ENCODE peak calls at places on chromosomes 5 and 9, in eight cellular contexts. One of them, this sample, is unnamed.

GRCh38 chr5:115392611-115393010 is 96.2 kb upstream of the CCDC112 start:
- DNase-seq in SJSA1: no peak
- DNase-seq in Peyer's patch: no peak
- DNase-seq in PC-9: no peak
- DNase-seq in coronary artery: no peak
- DNase-seq in ovary: no peak
- DNase-seq in CD4-positive, CD25-positive, alpha-beta regulatory T cell: no peak
- DNase-seq in body of pancreas: no peak
- DNase-seq in this sample: no peak

GRCh38 chr5:152884006-152884405 is 478.9 kb upstream of the NMUR2 start:
- DNase-seq in SJSA1: no peak
- DNase-seq in Peyer's patch: no peak
- DNase-seq in PC-9: no peak
- DNase-seq in coronary artery: no peak
- DNase-seq in ovary: no peak
- DNase-seq in CD4-positive, CD25-positive, alpha-beta regulatory T cell: no peak
- DNase-seq in body of pancreas: no peak
- DNase-seq in this sample: no peak

GRCh38 chr9:16138561-16138960 is 585.7 kb downstream of the CCDC171 start:
- DNase-seq in SJSA1: no peak
- DNase-seq in Peyer's patch: no peak
- DNase-seq in PC-9: no peak
- DNase-seq in coronary artery: no peak
- DNase-seq in ovary: no peak
- DNase-seq in CD4-positive, CD25-positive, alpha-beta regulatory T cell: no peak
- DNase-seq in body of pancreas: no peak
- DNase-seq in this sample: no peak

GRCh38 chr5:39518516-39518915 is 93.7 kb upstream of the DAB2 start:
- DNase-seq in SJSA1: peak; percentile 83
- DNase-seq in Peyer's patch: no peak
- DNase-seq in PC-9: no peak
- DNase-seq in coronary artery: no peak
- DNase-seq in ovary: no peak
- DNase-seq in CD4-positive, CD25-positive, alpha-beta regulatory T cell: no peak
- DNase-seq in body of pancreas: no peak
- DNase-seq in this sample: peak; percentile 73

GRCh38 chr5:157384971-157385709 is 74.9 kb upstream of the NIPAL4 start:
- DNase-seq in SJSA1: peak; percentile 99
- DNase-seq in Peyer's patch: no peak
- DNase-seq in PC-9: peak; percentile 75
- DNase-seq in coronary artery: no peak
- DNase-seq in ovary: no peak
- DNase-seq in CD4-positive, CD25-positive, alpha-beta regulatory T cell: no peak
- DNase-seq in body of pancreas: no peak
- DNase-seq in this sample: peak; percentile 97

GRCh38 chr5:104016650-104017049 is 454.1 kb upstream of the NUDT12 start:
- DNase-seq in SJSA1: no peak
- DNase-seq in Peyer's patch: no peak
- DNase-seq in PC-9: no peak
- DNase-seq in coronary artery: no peak
- DNase-seq in ovary: no peak
- DNase-seq in CD4-positive, CD25-positive, alpha-beta regulatory T cell: no peak
- DNase-seq in body of pancreas: no peak
- DNase-seq in this sample: peak; percentile 26

GRCh38 chr5:159838551-159839222 is 77.6 kb upstream of the ADRA1B start:
- DNase-seq in SJSA1: no peak
- DNase-seq in Peyer's patch: no peak
- DNase-seq in PC-9: no peak
- DNase-seq in coronary artery: no peak
- DNase-seq in ovary: no peak
- DNase-seq in CD4-positive, CD25-positive, alpha-beta regulatory T cell: no peak
- DNase-seq in body of pancreas: no peak
- DNase-seq in this sample: no peak

GRCh38 chr9:134065720-134066419 is 2.0 kb downstream of the BRD3 start:
- DNase-seq in SJSA1: peak; percentile 58
- DNase-seq in Peyer's patch: peak; percentile 66
- DNase-seq in PC-9: peak; percentile 56
- DNase-seq in coronary artery: no peak
- DNase-seq in ovary: peak; percentile 39
- DNase-seq in CD4-positive, CD25-positive, alpha-beta regulatory T cell: peak; percentile 88
- DNase-seq in body of pancreas: peak; percentile 30
- DNase-seq in this sample: peak; percentile 20

GRCh38 chr5:143177263-143177994 is 226.1 kb downstream of the NR3C1 start:
- DNase-seq in SJSA1: peak; percentile 84
- DNase-seq in Peyer's patch: no peak
- DNase-seq in PC-9: peak; percentile 72
- DNase-seq in coronary artery: peak; percentile 78
- DNase-seq in ovary: no peak
- DNase-seq in CD4-positive, CD25-positive, alpha-beta regulatory T cell: no peak
- DNase-seq in body of pancreas: no peak
- DNase-seq in this sample: peak; percentile 98

GRCh38 chr9:27212621-27213020 is 84.3 kb downstream of the EQTN start:
- DNase-seq in SJSA1: no peak
- DNase-seq in Peyer's patch: no peak
- DNase-seq in PC-9: no peak
- DNase-seq in coronary artery: no peak
- DNase-seq in ovary: no peak
- DNase-seq in CD4-positive, CD25-positive, alpha-beta regulatory T cell: no peak
- DNase-seq in body of pancreas: no peak
- DNase-seq in this sample: no peak

GRCh38 chr9:136488247-136489214 is 5.7 kb upstream of the SEC16A start:
- DNase-seq in SJSA1: peak; percentile 46
- DNase-seq in Peyer's patch: peak; percentile 87
- DNase-seq in PC-9: peak; percentile 87
- DNase-seq in coronary artery: no peak
- DNase-seq in ovary: peak; percentile 81
- DNase-seq in CD4-positive, CD25-positive, alpha-beta regulatory T cell: peak; percentile 68
- DNase-seq in body of pancreas: peak; percentile 88
- DNase-seq in this sample: no peak

GRCh38 chr5:76820491-76820890 is 1.7 kb downstream of the F2RL1 start:
- DNase-seq in SJSA1: no peak
- DNase-seq in Peyer's patch: no peak
- DNase-seq in PC-9: no peak
- DNase-seq in coronary artery: no peak
- DNase-seq in ovary: no peak
- DNase-seq in CD4-positive, CD25-positive, alpha-beta regulatory T cell: no peak
- DNase-seq in body of pancreas: no peak
- DNase-seq in this sample: no peak

GRCh38 chr5:76816110-76816831 is 2.6 kb upstream of the F2RL1 start:
- DNase-seq in SJSA1: no peak
- DNase-seq in Peyer's patch: no peak
- DNase-seq in PC-9: no peak
- DNase-seq in coronary artery: no peak
- DNase-seq in ovary: no peak
- DNase-seq in CD4-positive, CD25-positive, alpha-beta regulatory T cell: no peak
- DNase-seq in body of pancreas: no peak
- DNase-seq in this sample: no peak

GRCh38 chr5:76819851-76820280 is 1.0 kb downstream of the F2RL1 start:
- DNase-seq in SJSA1: no peak
- DNase-seq in Peyer's patch: peak; percentile 66
- DNase-seq in PC-9: no peak
- DNase-seq in coronary artery: no peak
- DNase-seq in ovary: no peak
- DNase-seq in CD4-positive, CD25-positive, alpha-beta regulatory T cell: no peak
- DNase-seq in body of pancreas: peak; percentile 49
- DNase-seq in this sample: no peak

GRCh38 chr5:76813982-76814562 is 4.8 kb upstream of the F2RL1 start:
- DNase-seq in SJSA1: peak; percentile 68
- DNase-seq in Peyer's patch: no peak
- DNase-seq in PC-9: peak; percentile 45
- DNase-seq in coronary artery: no peak
- DNase-seq in ovary: no peak
- DNase-seq in CD4-positive, CD25-positive, alpha-beta regulatory T cell: no peak
- DNase-seq in body of pancreas: no peak
- DNase-seq in this sample: peak; percentile 73

GRCh38 chr5:76818844-76819831 is at the start of gene F2RL1:
- DNase-seq in SJSA1: peak; percentile 49
- DNase-seq in Peyer's patch: peak; percentile 96
- DNase-seq in PC-9: peak; percentile 94
- DNase-seq in coronary artery: no peak
- DNase-seq in ovary: peak; percentile 43
- DNase-seq in CD4-positive, CD25-positive, alpha-beta regulatory T cell: peak; percentile 40
- DNase-seq in body of pancreas: peak; percentile 92
- DNase-seq in this sample: no peak
- H3K4me3 ChIP-seq in SJSA1: peak within 1 kb of the TSS; percentile 51
- H3K4me3 ChIP-seq in Peyer's patch: peak within 1 kb of the TSS; percentile 69
- H3K4me3 ChIP-seq in PC-9: peak within 1 kb of the TSS; percentile 95
- H3K4me3 ChIP-seq in coronary artery: peak within 1 kb of the TSS; percentile 71
- H3K4me3 ChIP-seq in ovary: peak within 1 kb of the TSS; percentile 36
- H3K4me3 ChIP-seq in CD4-positive, CD25-positive, alpha-beta regulatory T cell: peak within 1 kb of the TSS; percentile 81
- H3K4me3 ChIP-seq in body of pancreas: peak within 1 kb of the TSS; percentile 88
- H3K4me3 ChIP-seq in this sample: peak within 1 kb of the TSS; percentile 56

GRCh38 chr5:176888016-176888864 is 10.9 kb downstream of the HK3 start:
- DNase-seq in SJSA1: no peak
- DNase-seq in Peyer's patch: peak; percentile 24
- DNase-seq in PC-9: no peak
- DNase-seq in coronary artery: peak; percentile 56
- DNase-seq in ovary: no peak
- DNase-seq in CD4-positive, CD25-positive, alpha-beta regulatory T cell: no peak
- DNase-seq in body of pancreas: no peak
- DNase-seq in this sample: no peak

GRCh38 chr5:176890455-176891330 is 8.5 kb downstream of the HK3 start:
- DNase-seq in SJSA1: no peak
- DNase-seq in Peyer's patch: peak; percentile 41
- DNase-seq in PC-9: no peak
- DNase-seq in coronary artery: peak; percentile 62
- DNase-seq in ovary: no peak
- DNase-seq in CD4-positive, CD25-positive, alpha-beta regulatory T cell: no peak
- DNase-seq in body of pancreas: no peak
- DNase-seq in this sample: no peak

GRCh38 chr5:176888865-176889165 is 10.3 kb downstream of the HK3 start:
- DNase-seq in SJSA1: no peak
- DNase-seq in Peyer's patch: no peak
- DNase-seq in PC-9: no peak
- DNase-seq in coronary artery: peak; percentile 43
- DNase-seq in ovary: no peak
- DNase-seq in CD4-positive, CD25-positive, alpha-beta regulatory T cell: no peak
- DNase-seq in body of pancreas: no peak
- DNase-seq in this sample: no peak

GRCh38 chr5:176891331-176891958 is 7.7 kb downstream of the HK3 start:
- DNase-seq in SJSA1: no peak
- DNase-seq in Peyer's patch: peak; percentile 26
- DNase-seq in PC-9: no peak
- DNase-seq in coronary artery: peak; percentile 54
- DNase-seq in ovary: no peak
- DNase-seq in CD4-positive, CD25-positive, alpha-beta regulatory T cell: no peak
- DNase-seq in body of pancreas: no peak
- DNase-seq in this sample: no peak

GRCh38 chr5:176889321-176890280 is 9.5 kb downstream of the HK3 start:
- DNase-seq in SJSA1: no peak
- DNase-seq in Peyer's patch: peak; percentile 22
- DNase-seq in PC-9: no peak
- DNase-seq in coronary artery: peak; percentile 46
- DNase-seq in ovary: no peak
- DNase-seq in CD4-positive, CD25-positive, alpha-beta regulatory T cell: no peak
- DNase-seq in body of pancreas: no peak
- DNase-seq in this sample: no peak
- H3K4me3 ChIP-seq in SJSA1: no peak overlapping the region
- H3K4me3 ChIP-seq in Peyer's patch: no peak overlapping the region
- H3K4me3 ChIP-seq in PC-9: no peak overlapping the region
- H3K4me3 ChIP-seq in coronary artery: no peak overlapping the region
- H3K4me3 ChIP-seq in ovary: no peak overlapping the region
- H3K4me3 ChIP-seq in CD4-positive, CD25-positive, alpha-beta regulatory T cell: no peak overlapping the region
- H3K4me3 ChIP-seq in body of pancreas: no peak overlapping the region
- H3K4me3 ChIP-seq in this sample: no peak overlapping the region

GRCh38 chr5:138464388-138465287 is 641 bp upstream of the EGR1 start:
- DNase-seq in SJSA1: peak; percentile 100
- DNase-seq in Peyer's patch: peak; percentile 95
- DNase-seq in PC-9: peak; percentile 96
- DNase-seq in coronary artery: peak; percentile 99
- DNase-seq in ovary: peak; percentile 96
- DNase-seq in CD4-positive, CD25-positive, alpha-beta regulatory T cell: peak; percentile 98
- DNase-seq in body of pancreas: peak; percentile 98
- DNase-seq in this sample: peak; percentile 96
- H3K4me3 ChIP-seq in SJSA1: peak overlapping the region; percentile 80
- H3K4me3 ChIP-seq in Peyer's patch: peak overlapping the region; percentile 93
- H3K4me3 ChIP-seq in PC-9: peak overlapping the region; percentile 80
- H3K4me3 ChIP-seq in coronary artery: peak overlapping the region; percentile 87
- H3K4me3 ChIP-seq in ovary: peak overlapping the region; percentile 50
- H3K4me3 ChIP-seq in CD4-positive, CD25-positive, alpha-beta regulatory T cell: peak overlapping the region; percentile 72
- H3K4me3 ChIP-seq in body of pancreas: peak overlapping the region; percentile 28
- H3K4me3 ChIP-seq in this sample: peak overlapping the region; percentile 76

GRCh38 chr5:168121138-168121494 is 170.3 kb upstream of the WWC1 start:
- DNase-seq in SJSA1: no peak
- DNase-seq in Peyer's patch: no peak
- DNase-seq in PC-9: no peak
- DNase-seq in coronary artery: no peak
- DNase-seq in ovary: no peak
- DNase-seq in CD4-positive, CD25-positive, alpha-beta regulatory T cell: no peak
- DNase-seq in body of pancreas: no peak
- DNase-seq in this sample: no peak

GRCh38 chr5:168118042-168118668 is 173.3 kb upstream of the WWC1 start:
- DNase-seq in SJSA1: no peak
- DNase-seq in Peyer's patch: no peak
- DNase-seq in PC-9: no peak
- DNase-seq in coronary artery: no peak
- DNase-seq in ovary: no peak
- DNase-seq in CD4-positive, CD25-positive, alpha-beta regulatory T cell: no peak
- DNase-seq in body of pancreas: no peak
- DNase-seq in this sample: no peak

GRCh38 chr5:168117469-168117868 is 174.0 kb upstream of the WWC1 start:
- DNase-seq in SJSA1: no peak
- DNase-seq in Peyer's patch: no peak
- DNase-seq in PC-9: no peak
- DNase-seq in coronary artery: no peak
- DNase-seq in ovary: no peak
- DNase-seq in CD4-positive, CD25-positive, alpha-beta regulatory T cell: no peak
- DNase-seq in body of pancreas: no peak
- DNase-seq in this sample: no peak

GRCh38 chr5:168123853-168124528 is 167.5 kb upstream of the WWC1 start:
- DNase-seq in SJSA1: no peak
- DNase-seq in Peyer's patch: no peak
- DNase-seq in PC-9: no peak
- DNase-seq in coronary artery: no peak
- DNase-seq in ovary: no peak
- DNase-seq in CD4-positive, CD25-positive, alpha-beta regulatory T cell: peak; percentile 4
- DNase-seq in body of pancreas: no peak
- DNase-seq in this sample: no peak

DNA sequence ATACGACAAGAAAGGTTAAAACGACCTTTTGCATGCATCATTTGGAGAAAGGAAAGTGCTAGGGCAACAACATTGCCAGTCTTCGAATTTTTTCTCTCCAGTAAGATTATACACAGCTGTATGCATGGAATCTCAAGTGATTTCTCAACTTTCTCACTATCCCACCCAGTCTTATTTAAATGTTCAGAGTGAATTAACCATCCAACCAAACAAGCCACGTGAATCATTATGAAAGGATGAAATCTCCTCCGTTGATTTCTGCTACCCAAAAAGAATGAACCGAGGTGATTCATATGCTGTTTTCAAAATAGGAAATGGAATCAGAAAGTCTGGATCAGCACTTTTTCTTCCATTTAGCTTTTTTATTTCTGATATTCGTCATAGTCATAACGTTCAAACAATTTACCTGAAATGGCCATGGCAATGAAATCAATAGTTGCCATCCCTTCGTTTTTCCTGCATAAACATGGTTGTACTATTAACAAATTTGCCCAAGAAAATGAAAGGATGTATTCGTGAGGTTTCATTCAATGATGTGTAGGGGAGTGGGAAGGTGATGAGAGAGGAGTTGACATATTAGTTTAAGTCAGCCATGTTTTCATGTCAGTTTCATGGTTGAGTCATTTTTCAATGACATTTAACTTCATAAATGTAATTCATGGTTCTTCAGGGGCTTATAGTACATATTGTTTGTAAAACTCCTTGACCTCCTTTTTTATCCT is 170.9 kb upstream of the WWC1 start:
- DNase-seq in SJSA1: no peak
- DNase-seq in Peyer's patch: no peak
- DNase-seq in PC-9: no peak
- DNase-seq in coronary artery: no peak
- DNase-seq in ovary: no peak
- DNase-seq in CD4-positive, CD25-positive, alpha-beta regulatory T cell: no peak
- DNase-seq in body of pancreas: no peak
- DNase-seq in this sample: no peak
- H3K4me3 ChIP-seq in SJSA1: no peak overlapping the region
- H3K4me3 ChIP-seq in Peyer's patch: no peak overlapping the region
- H3K4me3 ChIP-seq in PC-9: no peak overlapping the region
- H3K4me3 ChIP-seq in coronary artery: no peak overlapping the region
- H3K4me3 ChIP-seq in ovary: no peak overlapping the region
- H3K4me3 ChIP-seq in CD4-positive, CD25-positive, alpha-beta regulatory T cell: no peak overlapping the region
- H3K4me3 ChIP-seq in body of pancreas: no peak overlapping the region
- H3K4me3 ChIP-seq in this sample: no peak overlapping the region

This sample was measured in skeletal muscle cell.